ENCODE peak calls at places on chromosomes 5 and 9, in six cellular contexts. G, N, Y, D, Z and B are unnamed samples.

GRCh38 chr5:19240150-19240549 is 747.9 kb downstream of the CDH18 start:
- DNase-seq in G (no peak), N (no peak), Y (peak), D (no peak), Z (no peak), B (no peak)

GRCh38 chr9:118533101-118533500 is 828.9 kb downstream of the TLR4 start:
- DNase-seq in G (no peak), N (no peak), Y (peak), D (no peak), Z (no peak), B (no peak)

GRCh38 chr5:173662896-173663809 is 46.7 kb upstream of the BOD1 start:
- DNase-seq in G (no peak), N (no peak), Y (no peak), D (no peak), Z (no peak), B (no peak)

GRCh38 chr9:119412399-119412798 is 43.2 kb upstream of the BRINP1 start:
- DNase-seq in G (no peak), N (no peak), Y (no peak), D (no peak), Z (peak), B (no peak)

GRCh38 chr9:135215571-135216161 is 128.2 kb downstream of the OLFM1 start:
- DNase-seq in G (no peak), N (no peak), Y (no peak), D (no peak), Z (no peak), B (no peak)

GRCh38 chr9:71748280-71748743 is 20.0 kb downstream of the CEMIP2 start:
- DNase-seq in G (no peak), N (no peak), Y (peak), D (no peak), Z (no peak), B (no peak)

GRCh38 chr5:16673241-16673998 is 56.6 kb upstream of the RETREG1 start:
- DNase-seq in G (no peak), N (no peak), Y (no peak), D (no peak), Z (no peak), B (no peak)

GRCh38 chr5:119655081-119655480 is 25.7 kb downstream of the FAM170A start:
- DNase-seq in G (no peak), N (no peak), Y (peak), D (no peak), Z (no peak), B (no peak)

GRCh38 chr9:137025120-137025966 is 2.7 kb downstream of the ABCA2 start:
- DNase-seq in G (no peak), N (no peak), Y (no peak), D (no peak), Z (no peak), B (no peak)

GRCh38 chr5:116756531-116756930 is 181.9 kb upstream of the SEMA6A start:
- DNase-seq in G (no peak), N (no peak), Y (no peak), D (no peak), Z (no peak), B (no peak)

GRCh38 chr5:98631311-98632054 is 142.0 kb upstream of the RGMB start:
- DNase-seq in G (no peak), N (no peak), Y (peak), D (no peak), Z (no peak), B (no peak)

GRCh38 chr5:89883967-89884366 is 525.6 kb downstream of the CETN3 start:
- DNase-seq in G (no peak), N (no peak), Y (no peak), D (no peak), Z (no peak), B (no peak)

GRCh38 chr5:172451771-172452197 is 2.5 kb downstream of the SH3PXD2B start:
- DNase-seq in G (no peak), N (no peak), Y (peak), D (no peak), Z (no peak), B (no peak)

GRCh38 chr5:94693043-94693822 is 74.8 kb downstream of the SLF1 start:
- DNase-seq in G (no peak), N (no peak), Y (peak), D (no peak), Z (no peak), B (no peak)